ENCODE peak calls at places on chromosome 14, in six cellular contexts. Q is HCEC 1CT, V is NCI-H1092 treated with DMSO at 0.1 percent for 48 hours, F is lung, T is ELR, H is heart left ventricle. I is an unnamed sample.

GRCh38 chr14:67270354-67270753 is 29.1 kb downstream of the PALS1 start:
- DNase-seq in Q (no peak), V (no peak), F (no peak), T (no peak), H (no peak), I (no peak)

GRCh38 chr14:50396636-50397460 is at the start of gene CDKL1:
- DNase-seq in Q (peak), V (peak), F (peak), T (peak), H (peak), I (peak)

GRCh38 chr14:52730708-52731111 is 744 bp downstream of the STYX start:
- DNase-seq in Q (peak), V (no peak), F (no peak), T (peak), H (no peak), I (peak)

GRCh38 chr14:47555333-47555732 is 120.1 kb downstream of the MDGA2 start:
- DNase-seq in Q (no peak), V (no peak), F (no peak), T (no peak), H (no peak), I (no peak)

GRCh38 chr14:80988192-80988591 is 32.8 kb downstream of the TSHR start:
- DNase-seq in Q (no peak), V (no peak), F (no peak), T (no peak), H (no peak), I (no peak)

GRCh38 chr14:79186523-79186922 is 1016.4 kb downstream of the NRXN3 start:
- DNase-seq in Q (peak), V (no peak), F (no peak), T (peak), H (no peak), I (peak)

GRCh38 chr14:74974364-74975058 is 19.1 kb upstream of the PGF start:
- DNase-seq in Q (no peak), V (no peak), F (no peak), T (no peak), H (peak), I (no peak)

GRCh38 chr14:100147181-100147631 is 12.2 kb downstream of the DEGS2 start:
- DNase-seq in Q (no peak), V (no peak), F (no peak), T (no peak), H (no peak), I (no peak)

GRCh38 chr14:63508033-63508432 is 35.1 kb downstream of the PPP2R5E start:
- DNase-seq in Q (no peak), V (no peak), F (peak), T (no peak), H (no peak), I (no peak)

GRCh38 chr14:94738786-94739185 is 31.1 kb downstream of the GSC start:
- DNase-seq in Q (no peak), V (no peak), F (no peak), T (peak), H (no peak), I (peak)

GRCh38 chr14:102723650-102724049 is 53.6 kb upstream of the TRAF3 start:
- DNase-seq in Q (no peak), V (no peak), F (no peak), T (no peak), H (no peak), I (no peak)

GRCh38 chr14:54562334-54562733 is 4.6 kb upstream of the SAMD4A start:
- DNase-seq in Q (no peak), V (no peak), F (no peak), T (peak), H (no peak), I (peak)

GRCh38 chr14:105864116-105864515 is 337.7 kb downstream of the TMEM121 start:
- DNase-seq in Q (no peak), V (no peak), F (no peak), T (no peak), H (peak), I (no peak)

GRCh38 chr14:73209943-73210342 is 27.4 kb upstream of the PAPLN start:
- DNase-seq in Q (peak), V (no peak), F (no peak), T (peak), H (no peak), I (peak)

GRCh38 chr14:97719931-97720330 is 922.7 kb downstream of the VRK1 start:
- DNase-seq in Q (no peak), V (no peak), F (no peak), T (no peak), H (no peak), I (no peak)

GRCh38 chr14:55819610-55820304 is 239.8 kb downstream of the KTN1 start:
- DNase-seq in Q (no peak), V (no peak), F (no peak), T (no peak), H (no peak), I (no peak)

GRCh38 chr14:22176930-22177329 is 412.1 kb downstream of the DAD1 start:
- DNase-seq in Q (no peak), V (no peak), F (no peak), T (no peak), H (no peak), I (no peak)

GRCh38 chr14:105023791-105024480 is 3.1 kb upstream of the CDCA4 start:
- DNase-seq in Q (peak), V (no peak), F (no peak), T (peak), H (no peak), I (peak)

GRCh38 chr14:50821471-50822464 is 9.2 kb downstream of the NIN start:
- DNase-seq in Q (no peak), V (no peak), F (peak), T (no peak), H (peak), I (no peak)

GRCh38 chr14:34465069-34465859 is 3.2 kb upstream of the SPTSSA start:
- DNase-seq in Q (peak), V (no peak), F (no peak), T (peak), H (no peak), I (peak)

GRCh38 chr14:58299665-58300202 is 1.4 kb downstream of the ARID4A start:
- DNase-seq in Q (no peak), V (no peak), F (no peak), T (peak), H (no peak), I (peak)

GRCh38 chr14:22071001-22071400 is 397.4 kb upstream of the OR4E1 start:
- DNase-seq in Q (no peak), V (no peak), F (no peak), T (no peak), H (no peak), I (no peak)

GRCh38 chr14:103528158-103528511 is 861 bp upstream of the TRMT61A start:
- DNase-seq in Q (no peak), V (peak), F (no peak), T (no peak), H (peak), I (peak)

GRCh38 chr14:81594012-81594411 is 60.4 kb upstream of the SEL1L start:
- DNase-seq in Q (no peak), V (no peak), F (no peak), T (no peak), H (peak), I (no peak)

GRCh38 chr14:95339301-95339865 is 19.7 kb upstream of the CLMN start:
- DNase-seq in Q (no peak), V (no peak), F (no peak), T (no peak), H (no peak), I (no peak)

GRCh38 chr14:36161781-36162180 is 14.7 kb downstream of the PTCSC3 start:
- DNase-seq in Q (no peak), V (no peak), F (no peak), T (no peak), H (no peak), I (no peak)

GRCh38 chr14:73465833-73466532 is 7.6 kb upstream of the NUMB start:
- DNase-seq in Q (no peak), V (no peak), F (no peak), T (peak), H (no peak), I (peak)

GRCh38 chr14:23119362-23120327 is 590 bp upstream of the CEBPE start:
- DNase-seq in Q (no peak), V (no peak), F (no peak), T (no peak), H (no peak), I (no peak)

GRCh38 chr14:92400579-92401444 is 77.8 kb downstream of the SLC24A4 start:
- DNase-seq in Q (no peak), V (no peak), F (no peak), T (no peak), H (no peak), I (no peak)

GRCh38 chr14:34872822-34873590 is 2.2 kb downstream of the BAZ1A start:
- DNase-seq in Q (peak), V (peak), F (no peak), T (peak), H (no peak), I (peak)

GRCh38 chr14:81452341-81452740 is 52.2 kb upstream of the STON2 start:
- DNase-seq in Q (no peak), V (no peak), F (no peak), T (no peak), H (no peak), I (no peak)

GRCh38 chr14:73223049-73223448 is 14.3 kb upstream of the PAPLN start:
- DNase-seq in Q (no peak), V (no peak), F (no peak), T (no peak), H (no peak), I (no peak)

GRCh38 chr14:68856572-68856971 is 63.7 kb upstream of the ZFP36L1 start:
- DNase-seq in Q (no peak), V (no peak), F (no peak), T (no peak), H (no peak), I (no peak)

GRCh38 chr14:22520235-22520634 is 68.8 kb downstream of the DAD1 start:
- DNase-seq in Q (peak), V (no peak), F (no peak), T (peak), H (no peak), I (peak)